ENCODE peak calls at places on chromosomes 13 and 19, in nine cellular contexts. U is activated gamma-delta T cell; D is psoas muscle; E is left colon; C is astrocyte of the spinal cord; G is stimulated activated CD8-positive, alpha-beta memory T cell treated with anti-CD3 and anti-CD28 coated beads, Interleukin-7, amount 100 ng/mL, for 24 hours; S is left lung; O is IMR-90; Z is DMS79 treated with DMSO at 0.1 percent for 48 hours. Q is an unnamed sample.

GRCh38 chr19:5977222-5977784 is 637 bp downstream of the RANBP3 start:
- DNase-seq in U (no peak), D (no peak), E (no peak), C (no peak), G (no peak), S (no peak), O (no peak), Z (no peak), Q (peak)

GRCh38 chr19:42199440-42200115 is 17.9 kb downstream of the DEDD2 start:
- DNase-seq in U (peak), D (peak), E (peak), C (no peak), G (no peak), S (peak), O (no peak), Z (peak), Q (no peak)

GRCh38 chr19:872266-872951 is 12.9 kb downstream of the CFD start:
- DNase-seq in U (no peak), D (peak), E (peak), C (peak), G (no peak), S (peak), O (peak), Z (no peak), Q (peak)

GRCh38 chr19:42386974-42387707 is 3.0 kb downstream of the CNFN start:
- DNase-seq in U (peak), D (peak), E (peak), C (peak), G (peak), S (peak), O (peak), Z (peak), Q (peak)

GRCh38 chr13:113178070-113178895 is 19.8 kb downstream of the PROZ start:
- DNase-seq in U (no peak), D (no peak), E (no peak), C (peak), G (no peak), S (no peak), O (peak), Z (no peak), Q (no peak)

GRCh38 chr13:106432636-106433035 is 102.8 kb downstream of the EFNB2 start:
- DNase-seq in U (no peak), D (no peak), E (no peak), C (no peak), G (no peak), S (no peak), O (no peak), Z (no peak), Q (no peak)

GRCh38 chr13:30796132-30796832 is 60.9 kb downstream of the ALOX5AP start:
- DNase-seq in U (no peak), D (no peak), E (no peak), C (peak), G (no peak), S (no peak), O (peak), Z (peak), Q (peak)

GRCh38 chr13:99429670-99430069 is 71.6 kb upstream of the TM9SF2 start:
- DNase-seq in U (no peak), D (no peak), E (no peak), C (no peak), G (no peak), S (no peak), O (no peak), Z (no peak), Q (peak)

GRCh38 chr13:30047154-30047874 is 196.9 kb upstream of the UBL3 start:
- DNase-seq in U (no peak), D (no peak), E (no peak), C (no peak), G (no peak), S (no peak), O (peak), Z (no peak), Q (no peak)

GRCh38 chr19:16139752-16140151 is 3.7 kb upstream of the HSH2D start:
- DNase-seq in U (no peak), D (no peak), E (no peak), C (no peak), G (no peak), S (no peak), O (no peak), Z (no peak), Q (no peak)

GRCh38 chr19:6761053-6761676 is 6.1 kb downstream of the SH2D3A start:
- DNase-seq in U (no peak), D (no peak), E (no peak), C (no peak), G (no peak), S (peak), O (no peak), Z (no peak), Q (peak)

GRCh38 chr13:101523154-101523669 is 70.7 kb downstream of the ITGBL1 start:
- DNase-seq in U (no peak), D (no peak), E (no peak), C (no peak), G (no peak), S (no peak), O (no peak), Z (no peak), Q (no peak)

GRCh38 chr19:1746401-1747284 is 6.7 kb upstream of the ONECUT3 start:
- DNase-seq in U (no peak), D (no peak), E (no peak), C (peak), G (no peak), S (no peak), O (peak), Z (no peak), Q (peak)

GRCh38 chr13:26628706-26629105 is 71.2 kb downstream of the WASF3 start:
- DNase-seq in U (no peak), D (no peak), E (peak), C (peak), G (no peak), S (no peak), O (peak), Z (no peak), Q (peak)

GRCh38 chr19:58400638-58400915 is 5.1 kb downstream of the RNF225 start:
- DNase-seq in U (no peak), D (no peak), E (no peak), C (no peak), G (no peak), S (no peak), O (no peak), Z (no peak), Q (no peak)

GRCh38 chr13:32902898-32903297 is 113.3 kb upstream of the KL start:
- DNase-seq in U (no peak), D (peak), E (peak), C (peak), G (no peak), S (no peak), O (peak), Z (no peak), Q (no peak)

GRCh38 chr13:109870281-109871017 is 84.1 kb upstream of the IRS2 start:
- DNase-seq in U (no peak), D (no peak), E (no peak), C (no peak), G (no peak), S (no peak), O (no peak), Z (no peak), Q (no peak)

GRCh38 chr19:8515317-8515716 is 1.4 kb upstream of the ZNF414 start:
- DNase-seq in U (no peak), D (no peak), E (no peak), C (no peak), G (no peak), S (no peak), O (no peak), Z (no peak), Q (no peak)

GRCh38 chr19:7679017-7679720 is 1.5 kb upstream of the TRAPPC5 start:
- DNase-seq in U (no peak), D (peak), E (peak), C (no peak), G (no peak), S (no peak), O (no peak), Z (peak), Q (peak)

GRCh38 chr19:43229315-43229714 is 23.9 kb upstream of the PSG4 start:
- DNase-seq in U (no peak), D (no peak), E (no peak), C (no peak), G (no peak), S (no peak), O (peak), Z (no peak), Q (peak)

GRCh38 chr19:9308091-9308490 is 1.5 kb downstream of the ZNF699 start:
- DNase-seq in U (no peak), D (no peak), E (no peak), C (no peak), G (no peak), S (no peak), O (no peak), Z (peak), Q (no peak)

Q was measured in NAMALWA.